ENCODE peak calls at places on chromosomes 16 and 17, in nine cellular contexts. C, V, G, Y, D, X, R, E and M are unnamed samples.
A peak's percentile ranks its signal among the peaks of the same experiment; 100 is the strongest.

GRCh38 chr17:50564916-50565315 is 4.4 kb downstream of the CACNA1G start:
- DNase-seq in V (peak; percentile 81), C (peak; percentile 87), Y (peak; percentile 80), D (peak; percentile 86), E (peak; percentile 88), G (no peak), R (no peak), X (peak; percentile 47), M (peak; percentile 45)

GRCh38 chr16:84607694-84608093 is 10.2 kb downstream of the COTL1 start:
- DNase-seq in E (no peak), X (no peak), G (no peak), D (no peak), V (no peak), R (no peak), C (no peak), Y (no peak), M (no peak)

GRCh38 chr17:45227101-45227591 is 5.5 kb downstream of the FMNL1 start:
- DNase-seq in C (peak; percentile 69), E (no peak), V (no peak), G (no peak), R (no peak), X (no peak), D (no peak), Y (no peak), M (no peak)

GRCh38 chr17:67125417-67125816 is 81.1 kb downstream of the CACNG1 start:
- DNase-seq in R (no peak), E (no peak), V (no peak), X (no peak), Y (peak; percentile 71), G (no peak), D (peak; percentile 11), C (no peak), M (no peak)

GRCh38 chr17:73285603-73285908 is 23.9 kb upstream of the CPSF4L start:
- DNase-seq in R (no peak), C (no peak), D (no peak), V (no peak), X (no peak), G (no peak), E (no peak), Y (no peak), M (no peak)

GRCh38 chr17:38590988-38591758 is 14.6 kb downstream of the SRCIN1 start:
- DNase-seq in R (no peak), D (no peak), C (no peak), V (no peak), E (no peak), Y (no peak), X (no peak), G (no peak), M (no peak)

GRCh38 chr16:82639666-82640336 is 13.0 kb downstream of the CDH13 start:
- DNase-seq in V (no peak), G (peak; percentile 31), E (no peak), C (peak; percentile 73), Y (peak; percentile 68), X (peak; percentile 11), D (peak; percentile 78), R (no peak), M (no peak)

GRCh38 chr17:63096426-63096825 is 130.4 kb downstream of the TANC2 start:
- DNase-seq in C (no peak), R (no peak), V (no peak), Y (no peak), D (no peak), E (no peak), X (no peak), G (no peak), M (no peak)

GRCh38 chr16:88591577-88592021 is 21.4 kb downstream of the ZC3H18 start:
- DNase-seq in Y (no peak), D (peak; percentile 10), X (no peak), R (no peak), C (peak; percentile 66), E (peak; percentile 72), G (no peak), V (no peak), M (no peak)

GRCh38 chr17:83196088-83196765 is 116.8 kb downstream of the METRNL start:
- DNase-seq in G (no peak), Y (no peak), X (no peak), E (no peak), V (no peak), R (peak; percentile 51), C (peak; percentile 57), D (peak; percentile 55), M (no peak)

GRCh38 chr16:49519741-49520140 is 146.1 kb downstream of the C16orf78 start:
- DNase-seq in V (no peak), G (no peak), R (no peak), E (no peak), Y (no peak), C (no peak), D (no peak), X (no peak), M (no peak)

GRCh38 chr17:1577186-1577585 is 14.6 kb upstream of the PITPNA start:
- DNase-seq in Y (no peak), V (peak; percentile 85), X (no peak), G (no peak), C (peak; percentile 95), D (peak; percentile 98), E (peak; percentile 95), R (peak; percentile 90), M (peak; percentile 66)

DNA sequence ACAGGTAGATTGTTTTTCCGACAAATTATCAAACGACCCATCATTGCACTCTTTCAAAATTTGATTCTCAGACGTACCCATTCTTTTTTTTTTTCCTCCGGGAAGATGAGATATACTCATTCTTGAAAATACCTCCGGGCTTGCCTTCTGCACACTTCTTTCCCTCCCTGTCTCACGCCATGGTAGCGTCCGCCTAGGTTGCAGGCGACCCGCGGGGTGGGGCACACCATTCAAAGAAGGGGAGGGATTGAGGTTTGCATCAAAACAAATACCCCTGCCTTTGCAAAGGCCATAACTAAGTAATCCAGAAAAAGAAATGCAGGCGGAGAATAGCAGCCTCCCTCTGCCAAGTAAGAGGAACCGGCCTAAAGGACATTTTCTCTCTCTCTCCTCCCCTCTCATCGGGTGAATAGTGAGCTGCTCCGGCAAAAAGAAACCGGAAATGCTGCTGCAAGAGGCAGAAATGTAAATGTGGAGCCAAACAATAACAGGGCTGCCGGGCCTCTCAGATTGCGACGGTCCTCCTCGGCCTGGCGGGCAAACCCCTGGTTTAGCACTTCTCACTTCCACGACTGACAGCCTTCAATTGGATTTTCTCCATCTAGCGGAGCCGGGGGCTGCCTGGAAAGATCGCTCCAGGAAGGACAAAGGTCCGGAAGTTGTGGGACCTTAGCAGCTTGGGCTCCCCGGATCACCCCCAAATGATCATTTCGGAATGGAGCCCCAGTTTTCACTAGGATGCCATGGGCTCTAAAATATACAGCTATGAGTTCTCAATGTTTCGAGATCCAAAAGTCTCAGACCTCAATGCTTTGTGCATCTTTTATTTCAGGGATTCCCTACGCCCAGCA is 844 bp downstream of the TP53 start:
- DNase-seq in R (peak; percentile 79), D (peak; percentile 91), X (peak; percentile 80), V (peak; percentile 80), G (peak; percentile 64), E (peak; percentile 75), C (peak; percentile 90), Y (peak; percentile 80), M (peak; percentile 47)
- TF ChIP-seq CTCF in R (peak; percentile 18), D (no peak), X (no peak), V (peak; percentile 18), G (no peak), E (no peak), C (no peak), Y (no peak), M (no peak)

GRCh38 chr17:3657874-3658783 is 10.2 kb downstream of the TAX1BP3 start:
- DNase-seq in X (no peak), V (no peak), E (no peak), G (no peak), C (no peak), R (no peak), D (no peak), Y (no peak), M (no peak)

GRCh38 chr17:3657588-3657869 is 10.8 kb downstream of the TAX1BP3 start:
- DNase-seq in D (no peak), E (no peak), G (no peak), R (no peak), V (no peak), X (no peak), Y (no peak), C (no peak), M (no peak)

GRCh38 chr17:3660311-3660891 is 8.0 kb downstream of the TAX1BP3 start:
- DNase-seq in X (no peak), R (no peak), G (no peak), D (no peak), V (peak; percentile 45), C (peak; percentile 70), Y (no peak), E (no peak), M (no peak)

GRCh38 chr17:3658784-3659449 is 9.5 kb downstream of the TAX1BP3 start:
- DNase-seq in V (peak; percentile 35), G (no peak), D (no peak), Y (no peak), R (no peak), C (no peak), X (no peak), E (no peak), M (no peak)

GRCh38 chr17:3659541-3660111 is 8.8 kb downstream of the TAX1BP3 start:
- DNase-seq in D (peak; percentile 96), C (peak; percentile 91), G (no peak), X (no peak), E (peak; percentile 86), Y (no peak), V (peak; percentile 91), R (peak; percentile 69), M (peak; percentile 85)
- TF ChIP-seq CTCF in D (peak; percentile 26), C (peak; percentile 10), G (no peak), X (no peak), E (no peak), Y (peak; percentile 5), V (peak; percentile 48), R (no peak), M (no peak)

GRCh38 chr17:31008374-31009035 is 37.7 kb downstream of the RNF135 start:
- DNase-seq in R (peak; percentile 62), X (peak; percentile 62), D (peak; percentile 79), C (peak; percentile 68), V (peak; percentile 58), E (peak; percentile 62), G (peak; percentile 23), Y (no peak), M (no peak)
- TF ChIP-seq CTCF in R (no peak), X (no peak), D (no peak), C (no peak), V (no peak), E (no peak), G (no peak), Y (no peak), M (no peak)

GRCh38 chr17:71759422-71760060 is 361.3 kb upstream of the SOX9 start:
- DNase-seq in C (no peak), G (no peak), D (no peak), E (no peak), Y (no peak), V (no peak), R (no peak), X (no peak), M (no peak)

GRCh38 chr17:71760062-71760720 is 360.6 kb upstream of the SOX9 start:
- DNase-seq in R (no peak), D (no peak), Y (no peak), X (no peak), G (no peak), E (no peak), C (no peak), V (no peak), M (no peak)

GRCh38 chr17:71765437-71765836 is 355.4 kb upstream of the SOX9 start:
- DNase-seq in X (no peak), C (no peak), V (no peak), R (no peak), D (no peak), G (no peak), Y (no peak), E (no peak), M (no peak)

GRCh38 chr17:71762526-71762925 is 358.3 kb upstream of the SOX9 start:
- DNase-seq in X (no peak), Y (no peak), C (no peak), R (no peak), V (no peak), E (no peak), G (no peak), D (no peak), M (no peak)

GRCh38 chr17:71764507-71764906 is 356.3 kb upstream of the SOX9 start:
- DNase-seq in D (peak; percentile 6), R (no peak), V (no peak), X (no peak), Y (peak; percentile 24), G (no peak), C (peak; percentile 48), E (no peak), M (no peak)
- TF ChIP-seq CTCF in D (peak; percentile 34), R (no peak), V (no peak), X (peak; percentile 27), Y (peak; percentile 47), G (no peak), C (peak; percentile 24), E (no peak), M (peak; percentile 40)